ENCODE peak calls at places on chromosome 19, in ten cellular contexts. L is IMR-90, U is breast epithelium, X is uterus, R is right lobe of liver, A is sigmoid colon, D is ovary, V is upper lobe of left lung, O is heart left ventricle, H is stomach. J is an unnamed sample.

GRCh38 chr19:19105365-19106060 is 32.8 kb downstream of the TMEM161A start:
- DNase-seq in L (no peak), U (peak; percentile 37), X (peak; percentile 84), R (no peak), A (peak; percentile 76), D (peak; percentile 90), V (no peak), O (peak; percentile 41), H (peak; percentile 51), J (peak; percentile 34)

GRCh38 chr19:37990362-37990761 is 83.4 kb downstream of the SIPA1L3 start:
- DNase-seq in L (no peak), U (peak; percentile 72), X (no peak), R (no peak), A (no peak), D (no peak), V (peak; percentile 85), O (no peak), H (no peak), J (no peak)

GRCh38 chr19:14062558-14062855 is 631 bp upstream of the PALM3 start:
- DNase-seq in L (no peak), U (no peak), X (no peak), R (no peak), A (no peak), D (no peak), V (no peak), O (no peak), H (no peak), J (no peak)

GRCh38 chr19:9498183-9498902 is at the start of gene ZNF560:
- DNase-seq in L (peak; percentile 12), U (no peak), X (no peak), R (no peak), A (no peak), D (no peak), V (no peak), O (no peak), H (no peak), J (no peak)

GRCh38 chr19:4902796-4903195 is at the start of gene ARRDC5:
- DNase-seq in L (no peak), U (no peak), X (no peak), R (no peak), A (no peak), D (no peak), V (no peak), O (no peak), H (no peak), J (no peak)

GRCh38 chr19:37977992-37978391 is 71.0 kb downstream of the SIPA1L3 start:
- DNase-seq in L (peak; percentile 99), U (peak; percentile 51), X (no peak), R (no peak), A (no peak), D (no peak), V (no peak), O (no peak), H (no peak), J (no peak)

GRCh38 chr19:34499155-34499834 is 17.7 kb downstream of the WTIP start:
- DNase-seq in L (no peak), U (no peak), X (no peak), R (peak; percentile 30), A (peak; percentile 40), D (peak; percentile 24), V (no peak), O (no peak), H (no peak), J (no peak)

GRCh38 chr19:14318873-14319272 is 62.4 kb upstream of the ADGRE5 start:
- DNase-seq in L (no peak), U (no peak), X (no peak), R (no peak), A (no peak), D (no peak), V (peak; percentile 24), O (peak; percentile 10), H (no peak), J (no peak)

GRCh38 chr19:4583961-4584669 is 24.6 kb upstream of the SEMA6B start:
- DNase-seq in L (no peak), U (no peak), X (no peak), R (no peak), A (no peak), D (no peak), V (no peak), O (no peak), H (no peak), J (peak; percentile 28)

GRCh38 chr19:51181377-51181912 is 39.3 kb downstream of the SIGLEC7 start:
- DNase-seq in L (no peak), U (no peak), X (no peak), R (no peak), A (no peak), D (no peak), V (no peak), O (no peak), H (no peak), J (no peak)

GRCh38 chr19:19900574-19901444 is at the start of gene ZNF93:
- DNase-seq in L (peak; percentile 96), U (peak; percentile 98), X (peak; percentile 94), R (peak; percentile 86), A (peak; percentile 98), D (peak; percentile 94), V (peak; percentile 97), O (peak; percentile 95), H (peak; percentile 94), J (peak; percentile 98)

GRCh38 chr19:35937345-35938281 is 1.4 kb downstream of the LRFN3 start:
- DNase-seq in L (no peak), U (no peak), X (no peak), R (peak; percentile 43), A (no peak), D (no peak), V (no peak), O (no peak), H (no peak), J (no peak)

GRCh38 chr19:53868091-53868891 is 608 bp downstream of the MYADM start:
- DNase-seq in L (peak; percentile 42), U (peak; percentile 66), X (peak; percentile 71), R (peak; percentile 74), A (peak; percentile 89), D (peak; percentile 78), V (peak; percentile 66), O (peak; percentile 52), H (peak; percentile 44), J (peak; percentile 59)

GRCh38 chr19:40512473-40513344 is 45.9 kb downstream of the SPTBN4 start:
- DNase-seq in L (peak; percentile 11), U (no peak), X (no peak), R (no peak), A (no peak), D (peak; percentile 54), V (no peak), O (no peak), H (peak; percentile 27), J (peak; percentile 34)

GRCh38 chr19:17866312-17867012 is 5.3 kb upstream of the SLC5A5 start:
- DNase-seq in L (no peak), U (no peak), X (no peak), R (no peak), A (no peak), D (no peak), V (no peak), O (no peak), H (no peak), J (no peak)

GRCh38 chr19:35501684-35502083 is 11.4 kb upstream of the KRTDAP start:
- DNase-seq in L (no peak), U (no peak), X (peak; percentile 34), R (no peak), A (no peak), D (peak; percentile 54), V (no peak), O (no peak), H (no peak), J (no peak)

GRCh38 chr19:10756791-10757190 is 38.9 kb downstream of the DNM2 start:
- DNase-seq in L (no peak), U (no peak), X (no peak), R (no peak), A (no peak), D (no peak), V (no peak), O (no peak), H (no peak), J (no peak)
- H3K27ac ChIP-seq in L (no peak overlapping the region), U (no peak overlapping the region), X (no peak overlapping the region), R (no peak overlapping the region), A (no peak overlapping the region), D (no peak overlapping the region), V (peak overlapping the region; percentile 81), O (no peak overlapping the region), H (peak overlapping the region; percentile 62), J (no peak overlapping the region)

GRCh38 chr19:47895165-47895782 is 9.2 kb upstream of the SULT2A1 start:
- DNase-seq in L (no peak), U (no peak), X (no peak), R (peak; percentile 83), A (peak; percentile 1), D (no peak), V (no peak), O (no peak), H (no peak), J (no peak)
- TF ChIP-seq POLR2A in L (no peak), U (no peak), X (no peak), R (peak; percentile 40), A (no peak), D (no peak), V (no peak), O (no peak), H (no peak), J (no peak)

DNA sequence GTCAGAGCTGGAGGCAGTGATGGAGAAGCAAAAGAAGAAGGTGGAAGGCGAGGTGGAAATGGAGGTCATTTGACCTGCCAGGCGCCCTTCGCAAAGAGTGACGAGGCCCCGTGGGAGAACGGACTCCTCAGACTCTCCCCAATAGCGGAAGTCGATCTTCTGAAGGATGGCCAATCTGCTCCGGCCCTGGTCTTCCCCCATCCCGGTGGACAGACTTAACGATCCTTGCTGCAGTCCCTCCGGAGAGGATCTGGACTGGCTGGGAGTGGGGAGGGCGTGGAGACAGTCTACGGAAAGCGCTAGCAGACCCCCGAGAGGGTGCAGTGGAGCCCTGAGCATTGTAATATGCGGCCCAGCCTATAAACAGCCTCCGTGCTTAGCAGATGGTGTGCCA is 11.9 kb downstream of the EPS8L1 start:
- DNase-seq in L (peak; percentile 16), U (no peak), X (no peak), R (no peak), A (no peak), D (no peak), V (no peak), O (no peak), H (no peak), J (no peak)
- TF ChIP-seq CTCF in L (no peak), U (no peak), X (no peak), R (no peak), A (no peak), D (no peak), V (no peak), O (no peak), H (no peak), J (no peak)

GRCh38 chr19:47580397-47580796 is 7.4 kb upstream of the ZNF541 start:
- DNase-seq in L (no peak), U (no peak), X (no peak), R (no peak), A (no peak), D (no peak), V (no peak), O (no peak), H (no peak), J (no peak)
- H3K27ac ChIP-seq in L (no peak overlapping the region), U (no peak overlapping the region), X (no peak overlapping the region), R (no peak overlapping the region), A (no peak overlapping the region), D (no peak overlapping the region), V (no peak overlapping the region), O (no peak overlapping the region), H (no peak overlapping the region), J (no peak overlapping the region)

GRCh38 chr19:52189745-52190678 is at the start of gene PPP2R1A:
- DNase-seq in L (peak; percentile 100), U (peak; percentile 100), X (peak; percentile 99), R (peak; percentile 99), A (peak; percentile 100), D (peak; percentile 99), V (peak; percentile 100), O (peak; percentile 100), H (peak; percentile 99), J (peak; percentile 100)
- TF ChIP-seq POLR2A in L (peak; percentile 90), U (peak; percentile 69), X (peak; percentile 90), R (peak; percentile 89), A (peak; percentile 94), D (peak; percentile 95), V (peak; percentile 57), O (peak; percentile 60), H (no peak), J (peak; percentile 82)

J was measured in body of pancreas.